ENCODE peak calls at places on chromosome 5, in six cellular contexts. W is NCI-H774, P is AG09309, T is NCI-H510A, N is AG10803, Q is NCI-H2081. M is an unnamed sample.

GRCh38 chr5:157222506-157223230 is 42.0 kb downstream of the ITK start:
- DNase-seq in Q (no peak), P (peak), T (no peak), W (no peak), N (peak), M (no peak)

GRCh38 chr5:38613992-38614836 is 57.8 kb upstream of the LIFR start:
- DNase-seq in P (no peak), Q (no peak), T (peak), W (no peak), N (no peak), M (no peak)

GRCh38 chr5:147451125-147451524 is 58.7 kb downstream of the DPYSL3 start:
- DNase-seq in T (no peak), Q (no peak), N (no peak), P (no peak), W (no peak), M (no peak)

GRCh38 chr5:10351199-10351881 is 2.2 kb upstream of the MARCHF6 start:
- DNase-seq in N (peak), Q (peak), W (no peak), P (no peak), T (peak), M (peak)

GRCh38 chr5:179451099-179451812 is 99.1 kb upstream of the RUFY1 start:
- DNase-seq in N (no peak), P (no peak), Q (no peak), W (no peak), T (no peak), M (no peak)

GRCh38 chr5:10289353-10289752 is 18.3 kb downstream of the CMBL start:
- DNase-seq in W (peak), P (no peak), T (no peak), N (peak), Q (peak), M (no peak)

GRCh38 chr5:32712463-32713395 is 1.6 kb downstream of the NPR3 start:
- DNase-seq in W (no peak), T (no peak), P (no peak), N (peak), Q (no peak), M (no peak)

GRCh38 chr5:36066540-36067210 is at the start of gene UGT3A2:
- DNase-seq in Q (no peak), T (no peak), W (no peak), N (no peak), P (no peak), M (peak)

M was measured in testis.